ENCODE peak calls at places on chromosomes 2 and 18, in nine cellular contexts. F, Y, W, E, D, L, R, B and I are unnamed samples.

GRCh38 chr2:196315388-196316049 is 144.1 kb upstream of the STK17B start:
- DNase-seq in Y (no peak), B (no peak), R (no peak), E (peak; percentile 64), D (no peak), W (peak; percentile 30), L (no peak), F (no peak), I (no peak)

GRCh38 chr2:137091704-137092103 is 326.4 kb downstream of the THSD7B start:
- DNase-seq in Y (no peak), L (no peak), R (no peak), E (no peak), D (no peak), F (no peak), B (no peak), W (no peak), I (no peak)

GRCh38 chr2:179429060-179429471 is 164.4 kb upstream of the SESTD1 start:
- DNase-seq in B (no peak), Y (no peak), W (no peak), L (no peak), R (no peak), E (no peak), D (no peak), F (no peak), I (no peak)

GRCh38 chr2:177334940-177335543 is 57.5 kb upstream of the AGPS start:
- DNase-seq in L (peak; percentile 35), D (peak; percentile 69), B (no peak), Y (no peak), E (peak; percentile 75), R (peak; percentile 61), W (peak; percentile 61), F (peak; percentile 29), I (no peak)

GRCh38 chr2:173690349-173690748 is 274.8 kb downstream of the SP3 start:
- DNase-seq in R (no peak), F (no peak), B (no peak), L (no peak), W (no peak), E (no peak), Y (no peak), D (no peak), I (no peak)

GRCh38 chr2:207318071-207318683 is 152.4 kb upstream of the KLF7 start:
- DNase-seq in Y (no peak), D (no peak), E (no peak), L (no peak), R (no peak), F (no peak), W (no peak), B (no peak), I (no peak)

GRCh38 chr2:144938308-144938709 is 418.4 kb upstream of the ZEB2 start:
- DNase-seq in R (peak; percentile 66), B (no peak), F (peak; percentile 50), Y (no peak), W (peak; percentile 90), D (no peak), L (no peak), E (peak; percentile 78), I (no peak)

GRCh38 chr18:9827211-9827855 is 58.4 kb upstream of the TXNDC2 start:
- DNase-seq in B (no peak), R (peak; percentile 69), Y (no peak), E (no peak), W (no peak), L (no peak), F (no peak), D (no peak), I (no peak)

GRCh38 chr2:4530231-4530630 is 826.9 kb downstream of the DCDC2C start:
- DNase-seq in D (no peak), R (no peak), B (no peak), E (no peak), F (no peak), L (no peak), W (no peak), Y (no peak), I (no peak)

GRCh38 chr2:237060518-237061312 is 25.0 kb upstream of the COPS8 start:
- DNase-seq in E (peak; percentile 80), Y (no peak), B (peak; percentile 54), F (peak; percentile 55), R (peak; percentile 62), L (peak; percentile 52), W (peak; percentile 82), D (peak; percentile 83), I (no peak)

GRCh38 chr2:234887277-234887676 is 64.5 kb upstream of the SH3BP4 start:
- DNase-seq in E (no peak), W (no peak), B (no peak), Y (no peak), L (no peak), D (no peak), F (no peak), R (peak; percentile 78), I (no peak)

GRCh38 chr2:69652206-69652605 is 8.7 kb upstream of the AAK1 start:
- DNase-seq in L (no peak), D (no peak), B (no peak), F (no peak), E (peak; percentile 94), W (peak; percentile 51), R (no peak), Y (no peak), I (no peak)

GRCh38 chr2:111705711-111706323 is 178.2 kb downstream of the ANAPC1 start:
- DNase-seq in B (no peak), F (no peak), R (no peak), D (peak; percentile 98), E (peak; percentile 75), W (peak; percentile 97), Y (no peak), L (no peak), I (no peak)

GRCh38 chr18:28331551-28331950 is 154.6 kb upstream of the CDH2 start:
- DNase-seq in R (no peak), W (no peak), L (no peak), F (no peak), E (no peak), D (no peak), B (no peak), Y (no peak), I (no peak)

GRCh38 chr2:30267161-30267568 is 35.8 kb downstream of the LBH start:
- DNase-seq in Y (no peak), L (no peak), E (no peak), W (no peak), F (no peak), B (no peak), R (peak; percentile 21), D (no peak), I (no peak)

GRCh38 chr2:177599072-177599688 is 206.6 kb downstream of the AGPS start:
- DNase-seq in F (no peak), L (no peak), D (no peak), R (no peak), B (no peak), Y (no peak), W (no peak), E (no peak), I (no peak)

DNA sequence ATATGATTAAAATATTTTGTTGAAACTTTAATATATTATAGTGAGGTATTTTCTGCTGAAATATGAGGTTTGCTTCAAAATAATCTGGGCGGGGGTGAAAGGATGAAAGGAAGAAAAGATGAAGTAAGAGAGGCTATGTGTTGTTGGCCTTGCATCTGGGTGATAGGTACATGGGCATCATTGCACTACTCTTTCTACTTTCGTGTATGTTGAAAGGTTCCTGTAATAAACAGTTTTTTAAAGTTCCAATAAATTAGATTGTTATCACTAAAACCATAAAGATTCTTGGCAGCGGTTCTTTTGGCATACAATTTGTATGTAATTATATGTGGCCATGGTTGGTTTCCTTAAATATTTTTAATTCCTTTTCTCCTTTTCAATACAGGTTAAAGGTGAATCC is 23.6 kb upstream of the MSH2 start:
- DNase-seq in E (no peak), F (no peak), B (no peak), W (no peak), R (peak; percentile 45), Y (no peak), D (no peak), L (no peak), I (no peak)
- H3K27ac ChIP-seq in E (no peak overlapping the region), F (no peak overlapping the region), B (no peak overlapping the region), W (no peak overlapping the region), R (no peak overlapping the region), Y (no peak overlapping the region), D (no peak overlapping the region), L (no peak overlapping the region), I (no peak overlapping the region)

GRCh38 chr2:224925822-224926124 is 116.5 kb downstream of the DOCK10 start:
- DNase-seq in D (no peak), W (peak; percentile 33), R (no peak), L (no peak), B (no peak), E (peak; percentile 79), Y (no peak), F (no peak), I (no peak)

GRCh38 chr2:224929512-224929911 is 112.8 kb downstream of the DOCK10 start:
- DNase-seq in E (no peak), Y (no peak), D (no peak), W (no peak), R (no peak), F (no peak), B (no peak), L (no peak), I (no peak)

GRCh38 chr2:224925066-224925821 is 117.0 kb downstream of the DOCK10 start:
- DNase-seq in L (no peak), Y (no peak), B (no peak), R (no peak), F (no peak), W (no peak), D (no peak), E (no peak), I (no peak)

GRCh38 chr2:224927671-224928173 is 114.5 kb downstream of the DOCK10 start:
- DNase-seq in D (no peak), B (peak; percentile 56), W (peak; percentile 79), Y (no peak), L (no peak), F (no peak), E (no peak), R (peak; percentile 41), I (no peak)

GRCh38 chr2:224927011-224927410 is 115.3 kb downstream of the DOCK10 start:
- DNase-seq in L (no peak), B (no peak), W (no peak), D (no peak), F (no peak), R (no peak), E (no peak), Y (no peak), I (no peak)
- H3K36me3 ChIP-seq in L (no peaks in the 10 kb centered on the region), B (no peaks in the 10 kb centered on the region), W (peaks cover 3% of the 10 kb centered on the region), D (peaks cover 75% of the 10 kb centered on the region), F (no peaks in the 10 kb centered on the region), R (no peaks in the 10 kb centered on the region), E (peaks cover 4% of the 10 kb centered on the region), Y (no peaks in the 10 kb centered on the region), I (no peaks in the 10 kb centered on the region)

DNA sequence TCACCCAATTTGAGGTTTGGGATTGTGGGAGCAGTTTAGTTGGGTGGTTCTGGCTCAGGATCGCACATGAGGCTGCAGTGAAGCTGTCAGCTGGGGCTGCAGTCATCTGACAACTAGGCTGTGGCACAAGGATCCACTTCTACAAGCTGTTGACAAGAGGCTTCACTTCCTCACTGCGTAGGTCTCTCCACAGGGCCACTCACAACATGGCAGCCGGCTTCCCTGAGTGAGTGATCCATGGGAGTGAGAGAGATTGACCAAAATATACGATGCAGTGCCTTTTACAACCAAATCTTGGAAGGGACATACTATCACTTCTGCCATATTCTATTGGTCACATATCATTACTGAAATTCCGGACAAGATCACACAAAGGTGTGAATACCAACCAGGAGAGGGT is 187.5 kb downstream of the DLGAP1 start:
- DNase-seq in D (no peak), E (no peak), F (no peak), Y (no peak), B (no peak), L (no peak), R (no peak), W (no peak), I (no peak)
- H3K27ac ChIP-seq in D (no peak overlapping the region), E (no peak overlapping the region), F (no peak overlapping the region), Y (no peak overlapping the region), B (no peak overlapping the region), L (no peak overlapping the region), R (no peak overlapping the region), W (no peak overlapping the region), I (no peak overlapping the region)

GRCh38 chr2:224802407-224802806 is 86.2 kb upstream of the CCDC195 start:
- DNase-seq in D (no peak), B (no peak), E (peak; percentile 61), L (no peak), Y (no peak), F (no peak), W (no peak), R (no peak), I (no peak)
- H3K36me3 ChIP-seq in D (peaks cover 93% of the 10 kb centered on the region), B (peaks cover 54% of the 10 kb centered on the region), E (peaks cover 81% of the 10 kb centered on the region), L (no peaks in the 10 kb centered on the region), Y (peaks cover 15% of the 10 kb centered on the region), F (peaks cover 22% of the 10 kb centered on the region), W (peaks cover 4% of the 10 kb centered on the region), R (no peaks in the 10 kb centered on the region), I (peaks cover 72% of the 10 kb centered on the region)